ENCODE peak calls at places on chromosomes 7 and 10, in six cellular contexts. K, N, H, Z, M and O are unnamed samples. For H3K9me3, the result is how much of the 10 kb centered on the place peaks cover.

GRCh38 chr7:114644455-114644854 is 229.8 kb downstream of the FOXP2 start:
- DNase-seq in K (no peak), N (no peak), Z (no peak), H (no peak), M (no peak), O (no peak)

GRCh38 chr7:70569335-70569819 is 562.6 kb upstream of the GALNT17 start:
- DNase-seq in N (no peak), M (no peak), K (no peak), H (no peak), Z (no peak), O (no peak)

GRCh38 chr7:130351664-130352015 is 7.0 kb downstream of the CPA5 start:
- DNase-seq in N (peak), Z (no peak), M (no peak), H (no peak), K (no peak), O (no peak)

GRCh38 chr7:55387062-55387965 is 22.2 kb downstream of the LANCL2 start:
- DNase-seq in N (peak), H (no peak), Z (no peak), M (no peak), K (no peak), O (no peak)

GRCh38 chr10:131703941-131704340 is 196.9 kb upstream of the PPP2R2D start:
- DNase-seq in N (no peak), H (no peak), K (no peak), Z (no peak), M (no peak), O (no peak)

GRCh38 chr10:54797636-54798395 is 3.2 kb downstream of the PCDH15 start:
- DNase-seq in Z (no peak), K (no peak), N (no peak), H (no peak), M (no peak), O (no peak)

GRCh38 chr7:46449743-46450142 is 528.7 kb upstream of the IGFBP3 start:
- DNase-seq in M (no peak), H (no peak), Z (no peak), N (no peak), K (no peak), O (no peak)

GRCh38 chr7:83326223-83326622 is 163.5 kb upstream of the PCLO start:
- DNase-seq in M (no peak), N (no peak), Z (no peak), K (no peak), H (no peak), O (no peak)

GRCh38 chr10:31605846-31606543 is 287.0 kb downstream of the ZEB1 start:
- DNase-seq in K (no peak), Z (no peak), N (no peak), M (no peak), H (no peak), O (no peak)

GRCh38 chr10:29861811-29862505 is 197.4 kb downstream of the JCAD start:
- DNase-seq in K (no peak), N (no peak), Z (no peak), M (no peak), H (no peak), O (no peak)

GRCh38 chr7:32765185-32765584 is 126.4 kb downstream of the KBTBD2 start:
- DNase-seq in Z (no peak), M (no peak), K (no peak), H (no peak), N (no peak), O (no peak)

DNA sequence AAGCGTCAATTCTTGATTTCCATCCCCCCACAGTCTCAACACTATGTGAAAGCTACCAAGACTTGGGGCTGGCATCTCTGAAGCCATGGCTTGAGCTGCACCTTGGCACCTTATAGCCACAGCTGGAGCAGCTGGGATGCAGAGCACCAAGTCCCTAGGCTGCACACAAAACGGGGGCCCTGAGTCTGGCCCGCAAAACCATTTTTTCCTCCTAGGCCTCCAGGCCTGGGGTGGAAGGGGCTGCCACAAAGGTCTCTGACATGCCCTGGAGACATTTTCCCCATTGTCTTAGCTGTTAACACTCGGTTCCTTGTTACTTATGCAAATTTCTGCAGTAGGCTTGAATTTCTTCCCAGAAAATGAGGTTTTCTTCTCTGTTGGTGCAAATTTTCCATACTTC is 89.8 kb upstream of the GNAI1 start:
- DNase-seq in Z (no peak), M (no peak), K (no peak), N (no peak), H (no peak), O (no peak)
- H3K27ac ChIP-seq in Z (no peak), M (no peak), K (no peak), N (no peak), H (no peak), O (no peak)

GRCh38 chr7:108660465-108660864 is 90.8 kb downstream of the DNAJB9 start:
- DNase-seq in Z (peak), M (no peak), K (no peak), N (peak), H (no peak), O (no peak)
- TF ChIP-seq CTCF in Z (peak), M (no peak), K (peak), N (peak), H (peak), O (no peak)

GRCh38 chr7:36939816-36940215 is 215.5 kb upstream of the AOAH start:
- DNase-seq in N (no peak), M (no peak), Z (no peak), H (no peak), K (no peak), O (no peak)
- H3K9me3 ChIP-seq in N (under half), M (half or more), Z (under half), H (under half), K (under half), O (half or more)

DNA sequence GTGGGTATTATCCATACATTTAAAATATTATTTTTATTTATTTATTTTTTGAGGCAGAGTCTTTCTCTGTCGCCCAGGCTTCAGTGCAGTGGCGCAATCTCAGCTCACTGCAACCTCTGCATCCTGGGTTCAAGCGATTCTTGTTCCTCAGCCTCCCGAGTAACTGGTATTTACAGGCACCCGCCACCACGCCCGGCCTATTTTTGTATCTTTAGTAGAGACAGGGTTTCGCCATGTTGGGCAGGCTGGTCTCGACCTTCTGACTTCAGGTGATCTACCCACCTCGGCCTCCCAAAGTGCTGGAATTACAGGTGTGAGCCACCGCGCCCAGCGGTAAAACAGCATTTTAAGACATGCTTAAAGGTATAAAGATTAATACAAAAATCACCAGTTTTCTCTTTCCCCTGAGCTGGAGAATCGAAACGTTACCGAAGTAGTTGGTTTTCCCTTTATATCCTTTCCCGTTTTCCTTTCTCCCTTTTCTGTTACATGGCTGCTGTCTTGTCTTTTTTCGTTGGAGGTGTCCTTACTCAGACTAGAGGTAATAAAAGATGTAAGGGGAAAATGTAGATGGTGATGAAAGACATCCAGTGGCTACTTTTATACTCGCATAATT is 1.7 kb downstream of the ARL5B start:
- DNase-seq in N (no peak), M (no peak), Z (no peak), K (no peak), H (no peak), O (no peak)
- H3K27ac ChIP-seq in N (no peak), M (peak), Z (no peak), K (peak), H (no peak), O (no peak)

GRCh38 chr10:101438881-101439391 is 85.0 kb downstream of the BTRC start:
- DNase-seq in M (no peak), K (no peak), H (no peak), Z (no peak), N (no peak), O (no peak)

GRCh38 chr10:101444058-101444457 is 90.1 kb downstream of the BTRC start:
- DNase-seq in H (no peak), Z (peak), M (no peak), N (no peak), K (no peak), O (no peak)

GRCh38 chr10:101442456-101442800 is 88.5 kb downstream of the BTRC start:
- DNase-seq in H (no peak), N (no peak), K (no peak), M (no peak), Z (no peak), O (no peak)

GRCh38 chr10:101444499-101444898 is 90.5 kb downstream of the BTRC start:
- DNase-seq in M (no peak), K (no peak), Z (no peak), N (no peak), H (no peak), O (no peak)

DNA sequence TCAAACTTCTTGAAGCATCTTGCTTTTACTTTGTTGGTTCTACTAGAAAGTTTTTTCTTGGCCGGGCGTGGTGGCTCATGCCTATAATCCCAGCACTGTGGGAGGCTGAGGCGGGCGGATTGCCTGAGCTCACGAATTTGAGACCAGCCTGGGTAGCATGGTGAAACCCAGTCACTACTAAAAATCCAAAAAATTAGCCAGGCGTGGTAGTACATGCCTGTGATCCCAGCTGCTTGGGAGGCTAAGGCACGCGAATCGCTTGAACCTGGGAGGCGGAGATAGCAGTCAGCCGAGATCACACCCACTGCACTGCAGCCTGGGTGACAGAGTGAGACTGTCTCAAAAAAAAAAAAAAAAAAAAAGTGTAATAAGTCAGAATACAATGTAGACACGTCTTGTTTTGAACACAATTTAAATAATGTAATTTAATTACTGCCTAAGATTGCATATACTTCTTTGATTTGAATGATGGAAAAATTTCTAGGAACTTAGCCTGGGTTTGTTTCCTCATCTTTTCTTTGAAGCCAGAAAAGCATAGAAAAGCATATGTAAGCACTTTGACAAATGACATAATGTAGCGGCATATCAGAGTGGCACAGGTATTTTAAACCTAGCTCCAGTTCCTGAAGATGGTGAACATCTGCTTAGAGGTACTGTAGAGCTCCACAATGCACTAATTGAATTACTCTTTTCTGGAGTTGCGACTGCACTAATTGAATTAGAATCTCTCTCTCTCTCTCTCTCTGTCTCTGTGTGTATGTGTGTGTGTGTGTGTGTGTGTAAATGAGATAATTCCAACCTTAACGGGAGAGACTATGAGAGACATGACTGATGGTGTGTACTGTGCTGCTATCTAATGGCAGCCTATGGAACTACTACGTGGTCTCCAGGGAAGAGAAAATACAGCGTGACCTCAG is 87.8 kb downstream of the BTRC start:
- DNase-seq in N (peak), M (no peak), H (no peak), Z (peak), K (no peak), O (peak)
- TF ChIP-seq CTCF in N (peak), M (peak), H (peak), Z (peak), K (peak), O (peak)

DNA sequence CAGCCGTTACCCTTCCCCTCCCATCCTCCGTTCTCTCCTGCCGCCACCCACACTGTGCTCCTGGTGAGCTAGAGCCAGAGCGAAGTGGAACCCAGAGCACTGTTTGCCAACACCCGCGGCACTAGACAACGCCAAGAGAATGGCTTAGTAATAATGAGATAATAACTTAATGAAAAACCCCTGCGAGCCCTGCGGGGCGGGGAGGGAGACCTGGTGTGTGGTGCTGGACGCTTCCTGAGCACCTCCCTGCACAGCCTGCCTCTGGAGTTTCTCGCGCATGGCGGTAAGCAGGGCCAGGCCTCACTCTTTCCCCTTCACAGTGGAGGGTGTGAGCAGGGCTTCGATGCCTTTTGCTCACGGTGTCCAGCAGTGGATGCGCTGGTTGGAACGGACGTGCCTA is 254.5 kb downstream of the PAXIP1 start:
- DNase-seq in Z (no peak), K (no peak), N (no peak), M (no peak), H (no peak), O (no peak)
- H3K9me3 ChIP-seq in Z (under half), K (under half), N (under half), M (under half), H (under half), O (under half)

DNA sequence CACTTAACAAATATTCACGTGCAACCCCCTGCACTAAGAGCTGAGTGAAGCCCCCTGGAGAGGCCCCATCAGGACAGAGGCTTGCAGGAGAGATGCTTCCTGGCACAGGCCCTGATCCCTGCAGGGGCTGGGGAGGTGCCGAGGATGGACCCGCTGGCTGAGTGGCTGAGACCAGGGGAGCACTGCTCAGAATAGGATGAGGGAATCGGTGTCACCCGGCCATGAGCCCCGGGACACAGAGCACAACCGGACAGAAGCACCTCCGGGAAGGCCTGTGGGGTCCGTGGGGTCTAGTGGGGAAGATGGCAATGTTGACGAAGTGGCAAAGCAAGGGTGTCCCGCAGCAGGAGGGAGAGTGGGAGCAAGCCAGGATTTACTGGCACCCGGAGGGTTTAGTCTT is 140.8 kb downstream of the ADARB2 start:
- DNase-seq in Z (no peak), K (peak), N (no peak), M (no peak), H (no peak), O (no peak)
- H3K27ac ChIP-seq in Z (no peak), K (no peak), N (no peak), M (no peak), H (no peak), O (no peak)